ENCODE peak calls at places on chromosomes 13 and 19, in nine cellular contexts. M is anterior cingulate cortex, H is aorta, D is sigmoid colon, A is globus pallidus, E is right cardiac atrium, X is type B pancreatic cell, P is AG09319, V is kidney epithelial cell. R is an unnamed sample.

GRCh38 chr13:113510871-113511270 is 20.4 kb upstream of the DCUN1D2 start:
- DNase-seq in M (no peak), H (no peak), D (no peak), A (no peak), E (no peak), X (no peak), P (no peak), V (no peak), R (no peak)

GRCh38 chr13:27621116-27621365 is 651 bp upstream of the POLR1D start:
- DNase-seq in M (no peak), H (no peak), D (no peak), A (no peak), E (no peak), X (no peak), P (no peak), V (no peak), R (no peak)

GRCh38 chr13:91174886-91175501 is 172.5 kb upstream of the MIR17HG start:
- DNase-seq in M (no peak), H (peak; percentile 73), D (no peak), A (no peak), E (peak; percentile 38), X (no peak), P (no peak), V (no peak), R (no peak)

GRCh38 chr13:60869225-60869624 is 472.2 kb downstream of the TDRD3 start:
- DNase-seq in M (no peak), H (no peak), D (no peak), A (no peak), E (no peak), X (no peak), P (no peak), V (no peak), R (no peak)

GRCh38 chr13:91162180-91162579 is 185.3 kb upstream of the MIR17HG start:
- DNase-seq in M (no peak), H (no peak), D (no peak), A (no peak), E (no peak), X (no peak), P (no peak), V (no peak), R (no peak)

GRCh38 chr19:19602136-19602712 is 16.3 kb downstream of the PBX4 start:
- DNase-seq in M (no peak), H (no peak), D (no peak), A (no peak), E (no peak), X (no peak), P (no peak), V (no peak), R (no peak)

GRCh38 chr13:99836291-99836690 is 135.3 kb downstream of the ZIC5 start:
- DNase-seq in M (no peak), H (no peak), D (no peak), A (no peak), E (no peak), X (no peak), P (no peak), V (no peak), R (no peak)

GRCh38 chr13:98919566-98919965 is 58.3 kb downstream of the DOCK9 start:
- DNase-seq in M (no peak), H (no peak), D (no peak), A (no peak), E (no peak), X (no peak), P (no peak), V (no peak), R (no peak)

GRCh38 chr13:60351326-60351725 is 45.7 kb upstream of the TDRD3 start:
- DNase-seq in M (no peak), H (no peak), D (no peak), A (no peak), E (no peak), X (no peak), P (peak; percentile 77), V (peak; percentile 21), R (no peak)

GRCh38 chr19:30367421-30367820 is 4.8 kb upstream of the ZNF536 start:
- DNase-seq in M (no peak), H (no peak), D (no peak), A (no peak), E (no peak), X (no peak), P (no peak), V (no peak), R (no peak)

GRCh38 chr19:38975861-38976271 is 324 bp upstream of the FBXO17 start:
- DNase-seq in M (no peak), H (no peak), D (no peak), A (peak; percentile 3), E (no peak), X (no peak), P (no peak), V (no peak), R (no peak)

GRCh38 chr13:74560325-74560724 is 426.1 kb upstream of the KLF12 start:
- DNase-seq in M (no peak), H (no peak), D (no peak), A (no peak), E (no peak), X (no peak), P (no peak), V (no peak), R (no peak)

GRCh38 chr13:48819376-48819775 is 156.3 kb upstream of the FNDC3A start:
- DNase-seq in M (no peak), H (no peak), D (no peak), A (no peak), E (no peak), X (no peak), P (no peak), V (no peak), R (no peak)

GRCh38 chr13:26299168-26299788 is 45.3 kb downstream of the CDK8 start:
- DNase-seq in M (no peak), H (no peak), D (no peak), A (peak; percentile 18), E (no peak), X (no peak), P (no peak), V (no peak), R (no peak)

GRCh38 chr13:46492946-46493345 is 60.0 kb upstream of the LRCH1 start:
- DNase-seq in M (no peak), H (no peak), D (no peak), A (peak; percentile 31), E (no peak), X (no peak), P (no peak), V (no peak), R (no peak)

GRCh38 chr19:941292-942132 is 15.7 kb downstream of the ARID3A start:
- DNase-seq in M (no peak), H (no peak), D (no peak), A (no peak), E (no peak), X (no peak), P (no peak), V (no peak), R (no peak)

GRCh38 chr13:98549006-98549727 is 27.7 kb downstream of the STK24 start:
- DNase-seq in M (no peak), H (no peak), D (no peak), A (no peak), E (no peak), X (no peak), P (peak; percentile 73), V (no peak), R (no peak)

GRCh38 chr19:4877753-4878490 is 10.5 kb upstream of the PLIN3 start:
- DNase-seq in M (peak; percentile 88), H (peak; percentile 84), D (peak; percentile 91), A (peak; percentile 94), E (peak; percentile 62), X (no peak), P (no peak), V (no peak), R (no peak)

GRCh38 chr13:105847532-105848295 is 687.7 kb downstream of the EFNB2 start:
- DNase-seq in M (no peak), H (no peak), D (no peak), A (no peak), E (no peak), X (no peak), P (no peak), V (no peak), R (no peak)

GRCh38 chr13:94351292-94352000 is 128.0 kb downstream of the DCT start:
- DNase-seq in M (no peak), H (no peak), D (no peak), A (no peak), E (no peak), X (no peak), P (no peak), V (peak; percentile 77), R (no peak)

GRCh38 chr13:51882570-51883225 is 20.9 kb downstream of the CCDC70 start:
- DNase-seq in M (no peak), H (no peak), D (no peak), A (no peak), E (no peak), X (peak; percentile 56), P (no peak), V (no peak), R (no peak)

GRCh38 chr19:6838062-6838655 is 49.2 kb upstream of the ADGRE1 start:
- DNase-seq in M (no peak), H (no peak), D (no peak), A (no peak), E (no peak), X (no peak), P (no peak), V (no peak), R (no peak)

GRCh38 chr19:17061691-17062090 is 13.6 kb downstream of the HAUS8 start:
- DNase-seq in M (no peak), H (no peak), D (no peak), A (no peak), E (no peak), X (no peak), P (no peak), V (no peak), R (no peak)

GRCh38 chr13:102825921-102826706 is 19.7 kb upstream of the ERCC5 start:
- DNase-seq in M (no peak), H (no peak), D (no peak), A (no peak), E (no peak), X (no peak), P (peak; percentile 69), V (peak; percentile 80), R (no peak)

GRCh38 chr13:80339841-80340642 is 884 bp downstream of the SPRY2 start:
- DNase-seq in M (peak; percentile 23), H (peak; percentile 83), D (peak; percentile 74), A (peak; percentile 59), E (peak; percentile 84), X (peak; percentile 72), P (no peak), V (no peak), R (no peak)

GRCh38 chr19:42226886-42227285 is 6.8 kb downstream of the ZNF526 start:
- DNase-seq in M (no peak), H (no peak), D (no peak), A (no peak), E (no peak), X (no peak), P (no peak), V (no peak), R (no peak)

GRCh38 chr13:37486171-37486661 is 112.4 kb downstream of the POSTN start:
- DNase-seq in M (no peak), H (no peak), D (no peak), A (no peak), E (no peak), X (no peak), P (no peak), V (no peak), R (no peak)

GRCh38 chr19:510606-511100 is 3.4 kb downstream of the TPGS1 start:
- DNase-seq in M (peak; percentile 78), H (peak; percentile 93), D (peak; percentile 88), A (peak; percentile 53), E (peak; percentile 90), X (peak; percentile 95), P (no peak), V (no peak), R (peak; percentile 48)

GRCh38 chr19:45075215-45076028 is 856 bp downstream of the ZNF296 start:
- DNase-seq in M (peak; percentile 37), H (peak; percentile 85), D (peak; percentile 78), A (peak; percentile 59), E (peak; percentile 90), X (no peak), P (no peak), V (no peak), R (no peak)

GRCh38 chr13:112702341-112702982 is 12.6 kb downstream of the ATP11A start:
- DNase-seq in M (no peak), H (peak; percentile 55), D (peak; percentile 44), A (no peak), E (no peak), X (no peak), P (no peak), V (no peak), R (no peak)

GRCh38 chr19:18490719-18491118 is 31.2 kb downstream of the ELL start:
- DNase-seq in M (no peak), H (no peak), D (no peak), A (no peak), E (peak; percentile 16), X (no peak), P (no peak), V (no peak), R (no peak)